ENCODE peak calls at places on chromosome 14, in seven cellular contexts. M is IMR-90, F is neuronal stem cell, Z is H9, Y is mesenchymal stem cell, T is trophoblast cell, P is H1. R is an unnamed sample. For H3K4me1, the result is how much of the 10 kb centered on the place peaks cover.

GRCh38 chr14:34251662-34252061 is 210.4 kb downstream of the SPTSSA start:
- DNase-seq in M (no peak), F (no peak), Z (no peak), Y (no peak), T (no peak), P (no peak), R (no peak)

GRCh38 chr14:42163136-42163535 is 556.5 kb downstream of the LRFN5 start:
- DNase-seq in M (no peak), F (no peak), Z (no peak), Y (no peak), T (no peak), P (no peak), R (no peak)

GRCh38 chr14:80216818-80217217 is 5.5 kb upstream of the DIO2 start:
- DNase-seq in M (peak), F (no peak), Z (no peak), Y (no peak), T (no peak), P (no peak), R (no peak)

GRCh38 chr14:89444536-89445125 is 27.6 kb upstream of the FOXN3 start:
- DNase-seq in M (peak), F (no peak), Z (no peak), Y (peak), T (no peak), P (no peak), R (no peak)

GRCh38 chr14:64960762-64961276 is 11.3 kb downstream of the RAB15 start:
- DNase-seq in M (no peak), F (no peak), Z (peak), Y (no peak), T (no peak), P (no peak), R (peak)

GRCh38 chr14:81252278-81252677 is 31.5 kb upstream of the GTF2A1 start:
- DNase-seq in M (no peak), F (no peak), Z (no peak), Y (no peak), T (peak), P (no peak), R (peak)

GRCh38 chr14:95436348-95436747 is 80.1 kb downstream of the SYNE3 start:
- DNase-seq in M (no peak), F (no peak), Z (no peak), Y (no peak), T (no peak), P (no peak), R (no peak)

GRCh38 chr14:97602438-97603117 is 805.4 kb downstream of the VRK1 start:
- DNase-seq in M (no peak), F (no peak), Z (no peak), Y (no peak), T (no peak), P (no peak), R (no peak)

GRCh38 chr14:35879141-35879648 is 53.1 kb downstream of the BRMS1L start:
- DNase-seq in M (peak), F (no peak), Z (no peak), Y (peak), T (peak), P (no peak), R (no peak)

GRCh38 chr14:34301107-34301734 is 160.8 kb downstream of the SPTSSA start:
- DNase-seq in M (peak), F (peak), Z (no peak), Y (peak), T (peak), P (no peak), R (peak)

GRCh38 chr14:63342381-63342780 is 23.6 kb upstream of the GPHB5 start:
- DNase-seq in M (peak), F (no peak), Z (no peak), Y (no peak), T (no peak), P (no peak), R (peak)

GRCh38 chr14:99966436-99966835 is 98.8 kb upstream of the EVL start:
- DNase-seq in M (no peak), F (no peak), Z (no peak), Y (no peak), T (no peak), P (no peak), R (no peak)
- H2AK5ac ChIP-seq in M (no peak), F (no peak), Z (no peak), Y (no peak), T (no peak), P (no peak), R (no peak)

GRCh38 chr14:72617391-72618011 is 276.4 kb downstream of the DPF3 start:
- DNase-seq in M (no peak), F (peak), Z (no peak), Y (no peak), T (peak), P (no peak), R (peak)

GRCh38 chr14:72615511-72616121 is 278.3 kb downstream of the DPF3 start:
- DNase-seq in M (peak), F (no peak), Z (no peak), Y (peak), T (peak), P (no peak), R (peak)

GRCh38 chr14:72618424-72618823 is 275.5 kb downstream of the DPF3 start:
- DNase-seq in M (no peak), F (no peak), Z (no peak), Y (no peak), T (no peak), P (no peak), R (no peak)

GRCh38 chr14:72616294-72616693 is 277.6 kb downstream of the DPF3 start:
- DNase-seq in M (peak), F (no peak), Z (no peak), Y (peak), T (no peak), P (no peak), R (no peak)

DNA sequence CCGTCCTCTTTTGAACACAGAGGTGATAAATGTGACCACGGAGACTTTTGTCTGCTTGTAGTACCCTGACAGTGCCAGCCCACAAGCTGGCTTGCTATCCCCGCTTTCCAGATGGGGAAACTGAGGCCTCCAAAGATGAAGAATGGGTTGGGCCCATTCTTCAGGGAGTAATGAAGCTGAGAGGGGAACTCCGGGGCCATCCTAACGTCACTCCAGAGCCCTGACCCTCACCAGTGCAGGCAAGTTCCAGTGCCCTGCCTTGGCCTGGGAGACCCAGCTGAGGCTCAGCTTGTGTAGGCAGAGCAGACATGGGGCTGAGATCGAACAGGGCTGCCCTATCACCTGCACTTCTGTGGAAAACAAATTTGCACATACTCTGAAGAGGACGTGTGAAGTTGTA is 277.1 kb downstream of the DPF3 start:
- DNase-seq in M (no peak), F (no peak), Z (no peak), Y (no peak), T (no peak), P (no peak), R (no peak)
- H2BK120ac ChIP-seq in M (peak), F (no peak), Z (no peak), Y (no peak), T (peak), P (no peak), R (no peak)

GRCh38 chr14:68897559-68898160 is 81.4 kb downstream of the ACTN1 start:
- DNase-seq in M (no peak), F (no peak), Z (no peak), Y (no peak), T (no peak), P (no peak), R (no peak)

GRCh38 chr14:68895304-68895703 is 83.8 kb downstream of the ACTN1 start:
- DNase-seq in M (no peak), F (no peak), Z (no peak), Y (no peak), T (no peak), P (no peak), R (no peak)

GRCh38 chr14:68894123-68894522 is 85.0 kb downstream of the ACTN1 start:
- DNase-seq in M (peak), F (no peak), Z (no peak), Y (no peak), T (no peak), P (no peak), R (no peak)

GRCh38 chr14:68894802-68895201 is 84.3 kb downstream of the ACTN1 start:
- DNase-seq in M (peak), F (no peak), Z (no peak), Y (peak), T (no peak), P (no peak), R (no peak)

GRCh38 chr14:68896132-68896531 is 83.0 kb downstream of the ACTN1 start:
- DNase-seq in M (no peak), F (no peak), Z (no peak), Y (no peak), T (no peak), P (no peak), R (peak)
- H3K4me1 ChIP-seq in M (under half), F (under half), Z (under half), Y (under half), T (under half), P (under half), R (under half)

DNA sequence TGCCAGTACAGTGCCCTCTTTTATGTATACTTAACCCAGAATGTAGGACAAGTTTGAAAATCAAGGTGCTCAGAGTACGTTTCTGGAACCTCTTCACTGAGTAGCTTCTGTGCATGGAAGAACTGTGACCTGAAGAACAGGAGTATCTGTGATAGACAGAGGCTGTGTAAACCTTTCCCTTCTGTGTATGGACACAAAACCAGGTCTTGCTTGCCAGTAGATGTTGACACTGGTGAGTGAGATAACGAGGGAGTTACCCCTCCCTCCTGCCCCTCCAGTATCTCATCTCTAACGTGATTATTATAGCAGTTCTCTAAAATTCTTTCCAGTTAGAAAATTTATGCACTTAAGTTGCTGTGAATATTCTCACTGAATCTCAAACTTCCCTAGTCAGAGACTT is 170.8 kb downstream of the RPL10L start:
- DNase-seq in M (no peak), F (no peak), Z (no peak), Y (no peak), T (no peak), P (no peak), R (no peak)
- H2AK5ac ChIP-seq in M (no peak), F (no peak), Z (no peak), Y (no peak), T (no peak), P (no peak), R (no peak)

GRCh38 chr14:50711043-50711442 is 42.9 kb upstream of the SAV1 start:
- DNase-seq in M (no peak), F (no peak), Z (no peak), Y (no peak), T (no peak), P (no peak), R (no peak)

GRCh38 chr14:50719911-50720759 is 52.0 kb upstream of the SAV1 start:
- DNase-seq in M (peak), F (no peak), Z (no peak), Y (no peak), T (peak), P (no peak), R (no peak)

GRCh38 chr14:50718949-50719348 is 50.8 kb upstream of the SAV1 start:
- DNase-seq in M (no peak), F (no peak), Z (no peak), Y (no peak), T (no peak), P (no peak), R (no peak)

GRCh38 chr14:50717826-50718225 is 49.7 kb upstream of the SAV1 start:
- DNase-seq in M (no peak), F (no peak), Z (no peak), Y (no peak), T (no peak), P (no peak), R (no peak)

GRCh38 chr14:50714452-50715073 is 46.5 kb upstream of the SAV1 start:
- DNase-seq in M (peak), F (no peak), Z (no peak), Y (peak), T (peak), P (no peak), R (peak)
- H2BK120ac ChIP-seq in M (no peak), F (no peak), Z (no peak), Y (no peak), T (no peak), P (no peak), R (no peak)

DNA sequence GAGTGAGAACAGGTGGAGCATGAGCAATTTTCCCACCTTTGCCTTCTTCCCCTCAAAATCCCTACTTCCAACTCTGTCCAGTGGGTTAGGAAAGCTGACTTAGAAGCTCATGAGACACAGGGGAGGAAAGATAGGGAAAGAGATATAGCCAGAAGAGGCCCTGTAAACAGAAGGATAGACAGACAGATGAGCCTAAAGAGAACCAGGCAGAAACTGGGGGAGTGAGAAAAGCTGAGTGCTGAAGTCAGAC is 5.0 kb downstream of the AJUBA start:
- DNase-seq in M (no peak), F (no peak), Z (no peak), Y (no peak), T (no peak), P (no peak), R (no peak)
- H3K4me1 ChIP-seq in M (under half), F (under half), Z (under half), Y (under half), T (under half), P (under half), R (under half)

GRCh38 chr14:66009104-66009503 is 477.1 kb upstream of the CCDC196 start:
- DNase-seq in M (peak), F (peak), Z (no peak), Y (peak), T (peak), P (no peak), R (peak)
- H2AK5ac ChIP-seq in M (no peak), F (no peak), Z (no peak), Y (no peak), T (no peak), P (no peak), R (no peak)